ENCODE peak calls at places on chromosomes 7 and 10, in four cellular contexts. J is heart left ventricle, G is Panc1, Y is colonic mucosa. X is an unnamed sample. For H3K4me1, the result is how much of the 10 kb centered on the place peaks cover.

GRCh38 chr7:74287303-74288033 is 1.7 kb upstream of the CLIP2 start:
- DNase-seq in J (no peak), G (no peak), Y (peak), X (no peak)

GRCh38 chr7:116249969-116250553 is 39.7 kb downstream of the TES start:
- DNase-seq in J (no peak), G (no peak), Y (no peak), X (no peak)

GRCh38 chr10:112689327-112689726 is 242.3 kb downstream of the VTI1A start:
- DNase-seq in J (no peak), G (no peak), Y (peak), X (no peak)

GRCh38 chr7:72098812-72099211 is 313.3 kb downstream of the CALN1 start:
- DNase-seq in J (no peak), G (no peak), Y (no peak), X (no peak)

GRCh38 chr10:80856186-80856585 is 318.5 kb downstream of the SH2D4B start:
- DNase-seq in J (no peak), G (no peak), Y (no peak), X (no peak)

GRCh38 chr10:49292565-49293207 is 6.3 kb upstream of the C10orf71 start:
- DNase-seq in J (peak), G (no peak), Y (no peak), X (no peak)

GRCh38 chr7:108323305-108323832 is 132.9 kb downstream of the NRCAM start:
- DNase-seq in J (no peak), G (no peak), Y (no peak), X (no peak)

GRCh38 chr10:22655312-22655973 is 58.9 kb downstream of the PIP4K2A start:
- DNase-seq in J (no peak), G (peak), Y (no peak), X (no peak)

GRCh38 chr10:75434292-75434691 is 2.9 kb downstream of the LRMDA start:
- DNase-seq in J (no peak), G (no peak), Y (no peak), X (no peak)

GRCh38 chr10:86655173-86655540 is 810 bp downstream of the OPN4 start:
- DNase-seq in J (no peak), G (no peak), Y (no peak), X (peak)

GRCh38 chr10:117983961-117984360 is 62.8 kb downstream of the RAB11FIP2 start:
- DNase-seq in J (no peak), G (no peak), Y (no peak), X (no peak)

GRCh38 chr7:101986335-101986734 is 168.9 kb downstream of the CUX1 start:
- DNase-seq in J (no peak), G (no peak), Y (no peak), X (no peak)

GRCh38 chr10:132563485-132564248 is 26.1 kb downstream of the INPP5A start:
- DNase-seq in J (no peak), G (no peak), Y (no peak), X (no peak)

GRCh38 chr7:37062019-37062418 is 337.7 kb upstream of the AOAH start:
- DNase-seq in J (no peak), G (no peak), Y (no peak), X (no peak)

GRCh38 chr10:60810437-60811182 is 32.3 kb downstream of the CDK1 start:
- DNase-seq in J (no peak), G (no peak), Y (no peak), X (no peak)

GRCh38 chr10:49408437-49409306 is 12.8 kb upstream of the DRGX start:
- DNase-seq in J (no peak), G (no peak), Y (no peak), X (no peak)

GRCh38 chr7:66698652-66699205 is 41.8 kb upstream of the RABGEF1 start:
- DNase-seq in J (no peak), G (no peak), Y (no peak), X (no peak)

GRCh38 chr7:100764841-100765240 is 31.4 kb downstream of the ZAN start:
- DNase-seq in J (no peak), G (no peak), Y (no peak), X (no peak)

GRCh38 chr10:77635402-77636227 is 2.0 kb downstream of the KCNMA1 start:
- DNase-seq in J (no peak), G (no peak), Y (no peak), X (no peak)

GRCh38 chr10:110840923-110841428 is 30.8 kb upstream of the PDCD4 start:
- DNase-seq in J (no peak), G (no peak), Y (peak), X (no peak)

GRCh38 chr7:7103343-7104313 is 78.7 kb upstream of the C1GALT1 start:
- DNase-seq in J (no peak), G (peak), Y (no peak), X (no peak)

GRCh38 chr7:48312151-48312550 is 140.9 kb downstream of the ABCA13 start:
- DNase-seq in J (no peak), G (no peak), Y (no peak), X (no peak)

DNA sequence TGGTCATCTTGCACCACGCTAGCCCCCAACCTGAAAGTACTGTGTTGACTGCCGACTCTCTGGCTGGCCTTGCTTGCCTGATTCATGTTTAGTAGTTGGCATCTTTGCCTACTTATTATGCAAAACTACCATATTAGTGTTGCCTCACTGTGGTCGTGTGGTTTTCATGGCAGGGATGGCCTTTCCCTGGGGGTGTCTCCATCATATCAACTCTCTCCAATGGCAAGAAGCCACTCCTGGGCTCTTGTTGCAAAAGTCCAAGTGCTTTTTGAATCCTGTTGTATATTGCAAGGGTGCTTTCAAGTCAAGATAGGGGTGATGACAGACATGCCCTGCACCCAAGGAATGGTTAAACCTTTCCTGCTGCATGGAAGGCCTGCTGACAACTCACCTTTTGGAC is 39.4 kb downstream of the ABLIM1 start:
- DNase-seq in J (no peak), G (no peak), Y (no peak), X (no peak)
- H3K4me3 ChIP-seq in J (no peak), G (no peak), Y (no peak), X (no peak)

DNA sequence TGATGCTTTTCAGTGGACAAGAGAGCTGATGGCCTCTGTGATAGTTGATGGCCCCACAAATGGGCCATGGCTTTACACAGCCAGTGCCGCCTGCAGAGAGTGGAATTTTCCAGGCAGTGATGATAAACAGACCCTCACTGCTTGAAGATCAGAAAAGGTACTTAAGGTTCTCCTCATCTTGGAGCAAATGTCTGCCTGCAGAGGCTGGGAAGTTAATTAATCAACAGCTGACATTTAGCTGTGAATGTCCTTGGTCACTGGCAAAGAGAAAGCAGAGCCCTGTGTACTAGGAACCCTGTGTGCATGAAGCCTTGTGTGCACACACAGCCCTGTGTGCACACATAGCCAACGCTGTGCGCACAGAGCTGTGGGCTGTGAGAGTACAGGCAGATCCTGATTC is 291.6 kb upstream of the MKI67 start:
- DNase-seq in J (no peak), G (no peak), Y (no peak), X (no peak)
- H3K27ac ChIP-seq in J (no peak), G (no peak), Y (no peak), X (no peak)

GRCh38 chr10:76553231-76553630 is 1084.4 kb downstream of the KCNMA1 start:
- DNase-seq in J (no peak), G (no peak), Y (no peak), X (no peak)

GRCh38 chr10:76550806-76551205 is 1086.8 kb downstream of the KCNMA1 start:
- DNase-seq in J (no peak), G (no peak), Y (no peak), X (no peak)

GRCh38 chr10:76555271-76555670 is 1082.3 kb downstream of the KCNMA1 start:
- DNase-seq in J (no peak), G (no peak), Y (no peak), X (no peak)

GRCh38 chr10:76554478-76554877 is 1083.1 kb downstream of the KCNMA1 start:
- DNase-seq in J (no peak), G (no peak), Y (no peak), X (no peak)

GRCh38 chr10:76553700-76554470 is 1083.7 kb downstream of the KCNMA1 start:
- DNase-seq in J (no peak), G (no peak), Y (no peak), X (no peak)
- H3K4me1 ChIP-seq in J (under half), G (under half), Y (under half), X (under half)

GRCh38 chr7:1938788-1939433 is 268.8 kb downstream of the ELFN1 start:
- DNase-seq in J (peak), G (no peak), Y (no peak), X (no peak)
- H3K4me3 ChIP-seq in J (peak), G (no peak), Y (peak), X (no peak)

GRCh38 chr10:114031113-114031512 is 12.6 kb upstream of the ADRB1 start:
- DNase-seq in J (no peak), G (no peak), Y (no peak), X (no peak)
- H3K27ac ChIP-seq in J (no peak), G (peak), Y (no peak), X (peak)

DNA sequence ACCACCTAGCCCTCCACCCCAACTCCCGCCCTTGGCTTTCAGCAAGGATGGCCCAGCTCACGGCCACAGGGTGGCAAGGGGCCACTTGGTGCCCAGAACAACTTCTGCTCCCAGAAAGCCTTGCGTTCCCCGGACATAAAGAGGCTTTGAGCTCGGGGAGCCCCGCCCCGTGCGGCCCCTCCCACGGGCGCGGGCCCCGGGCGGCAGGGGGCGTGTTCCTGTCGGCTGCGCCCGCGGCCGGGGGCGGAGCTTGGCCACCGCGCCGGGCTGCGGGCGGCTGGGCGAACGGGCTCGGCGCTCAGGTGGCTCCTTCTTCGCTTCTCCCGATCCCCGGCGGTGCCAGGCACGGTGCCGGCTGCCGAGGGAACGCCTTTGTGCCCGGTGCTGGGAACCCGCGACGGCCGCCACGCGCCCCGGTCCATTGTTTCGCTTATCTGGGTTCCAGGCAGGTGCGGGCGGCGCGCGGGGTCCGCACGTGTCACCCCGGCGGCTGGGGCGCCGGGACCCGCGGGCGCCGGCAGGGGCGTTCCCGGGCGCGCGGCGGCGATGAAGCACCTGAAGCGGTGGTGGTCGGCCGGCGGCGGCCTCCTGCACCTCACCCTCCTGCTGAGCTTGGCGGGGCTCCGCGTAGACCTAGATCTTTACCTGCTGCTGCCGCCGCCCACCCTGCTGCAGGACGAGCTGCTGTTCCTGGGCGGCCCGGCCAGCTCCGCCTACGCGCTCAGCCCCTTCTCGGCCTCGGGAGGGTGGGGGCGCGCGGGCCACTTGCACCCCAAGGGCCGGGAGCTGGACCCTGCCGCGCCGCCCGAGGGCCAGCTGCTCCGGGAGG is at the start of gene NFE2L3:
- DNase-seq in J (peak), G (no peak), Y (peak), X (no peak)
- H3K4me1 ChIP-seq in J (under half), G (under half), Y (under half), X (under half)

DNA sequence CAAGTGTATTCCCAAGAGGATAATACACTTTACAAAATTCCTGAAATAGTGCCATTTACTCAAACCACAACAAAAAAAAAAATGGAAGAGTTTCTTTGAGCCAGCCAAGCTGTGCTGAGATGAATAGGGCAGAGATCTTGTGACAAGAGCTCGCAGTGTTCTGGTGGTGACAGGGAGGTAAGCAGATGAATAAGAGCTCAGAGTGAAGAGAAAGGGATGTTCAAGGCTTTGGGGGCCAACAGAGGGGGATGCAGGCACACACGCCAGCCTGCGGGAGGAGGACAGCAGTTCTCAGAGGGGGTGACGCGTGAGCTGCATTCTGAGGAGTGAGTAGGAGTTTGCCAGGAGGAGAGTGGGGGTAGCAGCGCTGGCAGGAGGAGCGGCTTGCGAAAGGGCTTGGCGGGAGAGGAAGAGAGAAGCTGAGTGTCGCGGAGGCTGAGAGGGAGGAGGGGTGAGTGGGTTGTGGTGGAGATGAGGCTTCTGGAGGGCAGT is 194.4 kb upstream of the IMMP2L start:
- DNase-seq in J (peak), G (no peak), Y (peak), X (no peak)
- H3K4me3 ChIP-seq in J (no peak), G (no peak), Y (no peak), X (no peak)

X was measured in RWPE2.